ENCODE peak calls at places on chromosomes 4 and X, in eight cellular contexts. One of them, this sample, is unnamed.

GRCh38 chrX:149230689-149231088 is 274.4 kb downstream of the IDS start:
- DNase-seq in lower lobe of right lung: no peak
- DNase-seq in SHP77: no peak
- DNase-seq in NCI-H1048: no peak
- DNase-seq in ELF-1: no peak
- DNase-seq in neuronal stem cell: no peak
- DNase-seq in brain microvascular endothelial cell: no peak
- DNase-seq in NCI-H510A treated with DMSO at 0.1 percent for 48 hours: no peak
- DNase-seq in this sample: no peak

GRCh38 chr4:10079256-10079655 is 37.3 kb downstream of the WDR1 start:
- DNase-seq in ELF-1: no peak
- DNase-seq in lower lobe of right lung: peak
- DNase-seq in neuronal stem cell: no peak
- DNase-seq in brain microvascular endothelial cell: no peak
- DNase-seq in SHP77: no peak
- DNase-seq in NCI-H1048: no peak
- DNase-seq in NCI-H510A treated with DMSO at 0.1 percent for 48 hours: no peak
- DNase-seq in this sample: peak

GRCh38 chrX:133649659-133650058 is 234.4 kb upstream of the GPC4 start:
- DNase-seq in lower lobe of right lung: no peak
- DNase-seq in SHP77: no peak
- DNase-seq in ELF-1: peak
- DNase-seq in brain microvascular endothelial cell: no peak
- DNase-seq in neuronal stem cell: peak
- DNase-seq in NCI-H1048: no peak
- DNase-seq in NCI-H510A treated with DMSO at 0.1 percent for 48 hours: no peak
- DNase-seq in this sample: no peak

GRCh38 chr4:138347561-138347960 is 105.4 kb upstream of the SLC7A11 start:
- DNase-seq in ELF-1: no peak
- DNase-seq in neuronal stem cell: no peak
- DNase-seq in lower lobe of right lung: no peak
- DNase-seq in NCI-H1048: no peak
- DNase-seq in NCI-H510A treated with DMSO at 0.1 percent for 48 hours: no peak
- DNase-seq in SHP77: no peak
- DNase-seq in brain microvascular endothelial cell: no peak
- DNase-seq in this sample: no peak

GRCh38 chrX:150364347-150365050 is 1.4 kb downstream of the MAMLD1 start:
- DNase-seq in brain microvascular endothelial cell: no peak
- DNase-seq in ELF-1: peak
- DNase-seq in SHP77: no peak
- DNase-seq in lower lobe of right lung: peak
- DNase-seq in neuronal stem cell: no peak
- DNase-seq in NCI-H1048: no peak
- DNase-seq in NCI-H510A treated with DMSO at 0.1 percent for 48 hours: no peak
- DNase-seq in this sample: peak

GRCh38 chrX:150298841-150299551 is 64.1 kb upstream of the MAMLD1 start:
- DNase-seq in brain microvascular endothelial cell: no peak
- DNase-seq in NCI-H510A treated with DMSO at 0.1 percent for 48 hours: no peak
- DNase-seq in lower lobe of right lung: no peak
- DNase-seq in ELF-1: no peak
- DNase-seq in SHP77: no peak
- DNase-seq in NCI-H1048: no peak
- DNase-seq in neuronal stem cell: no peak
- DNase-seq in this sample: no peak

GRCh38 chrX:16882188-16882587 is 12.0 kb upstream of the RBBP7 start:
- DNase-seq in SHP77: peak
- DNase-seq in neuronal stem cell: no peak
- DNase-seq in lower lobe of right lung: peak
- DNase-seq in brain microvascular endothelial cell: no peak
- DNase-seq in NCI-H1048: no peak
- DNase-seq in NCI-H510A treated with DMSO at 0.1 percent for 48 hours: peak
- DNase-seq in ELF-1: no peak
- DNase-seq in this sample: no peak

GRCh38 chrX:920234-920799 is 289.7 kb downstream of the SHOX start:
- DNase-seq in SHP77: no peak
- DNase-seq in neuronal stem cell: no peak
- DNase-seq in NCI-H510A treated with DMSO at 0.1 percent for 48 hours: no peak
- DNase-seq in lower lobe of right lung: no peak
- DNase-seq in brain microvascular endothelial cell: peak
- DNase-seq in ELF-1: peak
- DNase-seq in NCI-H1048: no peak
- DNase-seq in this sample: no peak

GRCh38 chr4:33340168-33340567 is 2620.0 kb downstream of the PCDH7 start:
- DNase-seq in NCI-H1048: no peak
- DNase-seq in lower lobe of right lung: no peak
- DNase-seq in NCI-H510A treated with DMSO at 0.1 percent for 48 hours: no peak
- DNase-seq in SHP77: no peak
- DNase-seq in neuronal stem cell: no peak
- DNase-seq in brain microvascular endothelial cell: no peak
- DNase-seq in ELF-1: no peak
- DNase-seq in this sample: no peak

GRCh38 chr4:86498560-86499166 is 95.5 kb upstream of the PTPN13 start:
- DNase-seq in neuronal stem cell: no peak
- DNase-seq in lower lobe of right lung: no peak
- DNase-seq in SHP77: peak
- DNase-seq in NCI-H510A treated with DMSO at 0.1 percent for 48 hours: peak
- DNase-seq in NCI-H1048: peak
- DNase-seq in ELF-1: no peak
- DNase-seq in brain microvascular endothelial cell: peak
- DNase-seq in this sample: no peak

GRCh38 chrX:109393859-109394258 is 88.0 kb downstream of the GUCY2F start:
- DNase-seq in brain microvascular endothelial cell: no peak
- DNase-seq in SHP77: no peak
- DNase-seq in NCI-H1048: no peak
- DNase-seq in NCI-H510A treated with DMSO at 0.1 percent for 48 hours: no peak
- DNase-seq in lower lobe of right lung: no peak
- DNase-seq in ELF-1: peak
- DNase-seq in neuronal stem cell: no peak
- DNase-seq in this sample: no peak

GRCh38 chrX:136907626-136908025 is 27.1 kb upstream of the RBMX start:
- DNase-seq in NCI-H1048: no peak
- DNase-seq in SHP77: no peak
- DNase-seq in lower lobe of right lung: no peak
- DNase-seq in ELF-1: peak
- DNase-seq in neuronal stem cell: no peak
- DNase-seq in NCI-H510A treated with DMSO at 0.1 percent for 48 hours: peak
- DNase-seq in brain microvascular endothelial cell: no peak
- DNase-seq in this sample: no peak

GRCh38 chr4:2416564-2417195 is 1.8 kb downstream of the ZFYVE28 start:
- DNase-seq in ELF-1: peak
- DNase-seq in NCI-H510A treated with DMSO at 0.1 percent for 48 hours: no peak
- DNase-seq in SHP77: no peak
- DNase-seq in neuronal stem cell: peak
- DNase-seq in lower lobe of right lung: peak
- DNase-seq in NCI-H1048: no peak
- DNase-seq in brain microvascular endothelial cell: no peak
- DNase-seq in this sample: no peak

GRCh38 chrX:38798956-38799355 is 2.3 kb upstream of the MID1IP1 start:
- DNase-seq in neuronal stem cell: no peak
- DNase-seq in NCI-H510A treated with DMSO at 0.1 percent for 48 hours: no peak
- DNase-seq in NCI-H1048: no peak
- DNase-seq in ELF-1: no peak
- DNase-seq in lower lobe of right lung: no peak
- DNase-seq in SHP77: no peak
- DNase-seq in brain microvascular endothelial cell: peak
- DNase-seq in this sample: no peak

GRCh38 chr4:40395166-40395900 is 60.2 kb downstream of the CHRNA9 start:
- DNase-seq in brain microvascular endothelial cell: no peak
- DNase-seq in ELF-1: no peak
- DNase-seq in NCI-H1048: no peak
- DNase-seq in neuronal stem cell: no peak
- DNase-seq in lower lobe of right lung: no peak
- DNase-seq in NCI-H510A treated with DMSO at 0.1 percent for 48 hours: peak
- DNase-seq in SHP77: peak
- DNase-seq in this sample: no peak

GRCh38 chr4:149933883-149934282 is 118.2 kb upstream of the IQCM start:
- DNase-seq in brain microvascular endothelial cell: no peak
- DNase-seq in neuronal stem cell: no peak
- DNase-seq in lower lobe of right lung: no peak
- DNase-seq in ELF-1: no peak
- DNase-seq in NCI-H510A treated with DMSO at 0.1 percent for 48 hours: no peak
- DNase-seq in NCI-H1048: no peak
- DNase-seq in SHP77: no peak
- DNase-seq in this sample: no peak

GRCh38 chr4:80026080-80026479 is 46.9 kb downstream of the ANTXR2 start:
- DNase-seq in SHP77: no peak
- DNase-seq in brain microvascular endothelial cell: peak
- DNase-seq in lower lobe of right lung: no peak
- DNase-seq in neuronal stem cell: no peak
- DNase-seq in NCI-H1048: no peak
- DNase-seq in ELF-1: no peak
- DNase-seq in NCI-H510A treated with DMSO at 0.1 percent for 48 hours: no peak
- DNase-seq in this sample: no peak

GRCh38 chrX:18984381-18985185 is 669 bp upstream of the PHKA2 start:
- DNase-seq in NCI-H1048: peak
- DNase-seq in neuronal stem cell: peak
- DNase-seq in NCI-H510A treated with DMSO at 0.1 percent for 48 hours: peak
- DNase-seq in lower lobe of right lung: peak
- DNase-seq in SHP77: peak
- DNase-seq in brain microvascular endothelial cell: peak
- DNase-seq in ELF-1: peak
- DNase-seq in this sample: peak

GRCh38 chr4:77240469-77241066 is 83.6 kb downstream of the CCNG2 start:
- DNase-seq in NCI-H1048: no peak
- DNase-seq in ELF-1: peak
- DNase-seq in brain microvascular endothelial cell: peak
- DNase-seq in SHP77: peak
- DNase-seq in neuronal stem cell: peak
- DNase-seq in lower lobe of right lung: peak
- DNase-seq in NCI-H510A treated with DMSO at 0.1 percent for 48 hours: peak
- DNase-seq in this sample: no peak

GRCh38 chr4:76690091-76690905 is 207.6 kb downstream of the SOWAHB start:
- DNase-seq in ELF-1: peak
- DNase-seq in SHP77: no peak
- DNase-seq in neuronal stem cell: no peak
- DNase-seq in NCI-H1048: no peak
- DNase-seq in brain microvascular endothelial cell: no peak
- DNase-seq in NCI-H510A treated with DMSO at 0.1 percent for 48 hours: peak
- DNase-seq in lower lobe of right lung: no peak
- DNase-seq in this sample: no peak

GRCh38 chrX:28659269-28659668 is 72.0 kb downstream of the IL1RAPL1 start:
- DNase-seq in SHP77: no peak
- DNase-seq in NCI-H510A treated with DMSO at 0.1 percent for 48 hours: no peak
- DNase-seq in neuronal stem cell: no peak
- DNase-seq in ELF-1: peak
- DNase-seq in NCI-H1048: no peak
- DNase-seq in lower lobe of right lung: no peak
- DNase-seq in brain microvascular endothelial cell: no peak
- DNase-seq in this sample: no peak

GRCh38 chr4:33302298-33302697 is 2582.1 kb downstream of the PCDH7 start:
- DNase-seq in SHP77: no peak
- DNase-seq in ELF-1: no peak
- DNase-seq in neuronal stem cell: no peak
- DNase-seq in NCI-H510A treated with DMSO at 0.1 percent for 48 hours: no peak
- DNase-seq in NCI-H1048: no peak
- DNase-seq in lower lobe of right lung: no peak
- DNase-seq in brain microvascular endothelial cell: no peak
- DNase-seq in this sample: no peak

GRCh38 chr4:164799410-164799809 is 45.5 kb downstream of the SMIM31 start:
- DNase-seq in NCI-H510A treated with DMSO at 0.1 percent for 48 hours: no peak
- DNase-seq in SHP77: no peak
- DNase-seq in brain microvascular endothelial cell: no peak
- DNase-seq in ELF-1: peak
- DNase-seq in NCI-H1048: no peak
- DNase-seq in neuronal stem cell: peak
- DNase-seq in lower lobe of right lung: no peak
- DNase-seq in this sample: no peak

GRCh38 chr4:7199771-7200441 is 7.6 kb downstream of the SORCS2 start:
- DNase-seq in brain microvascular endothelial cell: no peak
- DNase-seq in NCI-H1048: no peak
- DNase-seq in SHP77: no peak
- DNase-seq in ELF-1: peak
- DNase-seq in lower lobe of right lung: peak
- DNase-seq in NCI-H510A treated with DMSO at 0.1 percent for 48 hours: no peak
- DNase-seq in neuronal stem cell: no peak
- DNase-seq in this sample: peak

GRCh38 chr4:111943796-111944203 is 201.5 kb upstream of the FAM241A start:
- DNase-seq in NCI-H510A treated with DMSO at 0.1 percent for 48 hours: peak
- DNase-seq in NCI-H1048: no peak
- DNase-seq in SHP77: peak
- DNase-seq in neuronal stem cell: peak
- DNase-seq in brain microvascular endothelial cell: no peak
- DNase-seq in ELF-1: peak
- DNase-seq in lower lobe of right lung: peak
- DNase-seq in this sample: no peak

GRCh38 chr4:73895201-73896177 is 26.3 kb downstream of the CXCL1 start:
- DNase-seq in ELF-1: no peak
- DNase-seq in SHP77: no peak
- DNase-seq in brain microvascular endothelial cell: peak
- DNase-seq in lower lobe of right lung: no peak
- DNase-seq in NCI-H510A treated with DMSO at 0.1 percent for 48 hours: no peak
- DNase-seq in NCI-H1048: no peak
- DNase-seq in neuronal stem cell: no peak
- DNase-seq in this sample: no peak

GRCh38 chr4:1002631-1003251 is 8.7 kb upstream of the FGFRL1 start:
- DNase-seq in neuronal stem cell: no peak
- DNase-seq in brain microvascular endothelial cell: no peak
- DNase-seq in NCI-H1048: no peak
- DNase-seq in NCI-H510A treated with DMSO at 0.1 percent for 48 hours: no peak
- DNase-seq in SHP77: no peak
- DNase-seq in ELF-1: no peak
- DNase-seq in lower lobe of right lung: no peak
- DNase-seq in this sample: no peak

This sample was measured in coronary artery.